ENCODE peak calls at places on chromosomes 16 and 17, in four cellular contexts. I is prostate gland, D is psoas muscle, A is GM23248. G is an unnamed sample.

GRCh38 chr16:83031524-83031923 is 404.8 kb downstream of the CDH13 start:
- DNase-seq in I (no peak), A (peak; percentile 13), D (no peak), G (no peak)

GRCh38 chr16:69057400-69058378 is 47.8 kb upstream of the HAS3 start:
- DNase-seq in D (peak; percentile 46), A (peak; percentile 94), I (peak; percentile 50), G (no peak)

GRCh38 chr17:63514974-63515373 is 8.2 kb upstream of the KCNH6 start:
- DNase-seq in A (no peak), D (no peak), I (no peak), G (no peak)

GRCh38 chr17:40555296-40556190 is 9.7 kb downstream of the CCR7 start:
- DNase-seq in A (no peak), I (no peak), D (no peak), G (peak; percentile 18)

GRCh38 chr16:66984902-66985311 is 3.5 kb upstream of the CES4A start:
- DNase-seq in I (no peak), A (no peak), D (no peak), G (no peak)

GRCh38 chr16:1225051-1225451 is at the start of gene TPSG1:
- DNase-seq in A (no peak), I (no peak), D (no peak), G (no peak)

GRCh38 chr17:11768981-11769380 is 170.7 kb downstream of the DNAH9 start:
- DNase-seq in D (no peak), I (no peak), A (no peak), G (no peak)

GRCh38 chr17:77180503-77181330 is 39.9 kb downstream of the SEC14L1 start:
- DNase-seq in A (no peak), I (no peak), D (no peak), G (no peak)

GRCh38 chr16:68889508-68890150 is 46.3 kb downstream of the TANGO6 start:
- DNase-seq in I (no peak), A (no peak), D (no peak), G (no peak)

GRCh38 chr17:51427259-51428255 is 167.2 kb downstream of the UTP18 start:
- DNase-seq in I (no peak), D (no peak), A (no peak), G (no peak)

GRCh38 chr16:67463691-67464090 is 17.3 kb downstream of the ATP6V0D1 start:
- DNase-seq in D (no peak), A (no peak), I (no peak), G (no peak)

GRCh38 chr16:1310832-1311200 is 1.4 kb downstream of the UBE2I start:
- DNase-seq in I (no peak), A (peak; percentile 65), D (no peak), G (no peak)

GRCh38 chr17:63568563-63568962 is 18.3 kb downstream of the DCAF7 start:
- DNase-seq in A (no peak), D (no peak), I (no peak), G (no peak)

GRCh38 chr16:25109643-25110042 is 1.9 kb upstream of the LCMT1 start:
- DNase-seq in D (peak; percentile 60), A (peak; percentile 96), I (no peak), G (no peak)

GRCh38 chr16:74623214-74623842 is 16.4 kb upstream of the GLG1 start:
- DNase-seq in A (peak; percentile 68), D (no peak), I (no peak), G (peak; percentile 12)

GRCh38 chr16:832652-833336 is 32.3 kb upstream of the GNG13 start:
- DNase-seq in I (no peak), D (no peak), A (no peak), G (peak; percentile 77)

GRCh38 chr17:32009262-32009542 is 2.0 kb downstream of the LRRC37B start:
- DNase-seq in I (no peak), A (no peak), D (no peak), G (no peak)

GRCh38 chr17:7840441-7840840 is 6.4 kb downstream of the KDM6B start:
- DNase-seq in D (no peak), A (no peak), I (no peak), G (no peak)
- H3K4me1 ChIP-seq in D (peaks cover 43% of the 10 kb centered on the region), A (peaks cover 20% of the 10 kb centered on the region), I (peaks cover 28% of the 10 kb centered on the region), G (peaks cover 50% of the 10 kb centered on the region)

GRCh38 chr17:81944858-81945257 is 2.2 kb downstream of the MYADML2 start:
- DNase-seq in D (no peak), I (no peak), A (no peak), G (no peak)

GRCh38 chr17:81941484-81942166 is 4.5 kb upstream of the PYCR1 start:
- DNase-seq in D (peak; percentile 74), I (no peak), A (no peak), G (no peak)

GRCh38 chr17:81940538-81941483 is 3.7 kb upstream of the PYCR1 start:
- DNase-seq in D (no peak), I (no peak), A (no peak), G (peak; percentile 80)

GRCh38 chr17:81939881-81940385 is 2.8 kb upstream of the PYCR1 start:
- DNase-seq in A (peak; percentile 75), I (no peak), D (peak; percentile 78), G (peak; percentile 77)

GRCh38 chr17:81942167-81942553 is 4.9 kb downstream of the MYADML2 start:
- DNase-seq in D (peak; percentile 10), I (no peak), A (no peak), G (no peak)
- H3K9me3 ChIP-seq in D (no peaks in the 10 kb centered on the region), I (no peaks in the 10 kb centered on the region), A (no peaks in the 10 kb centered on the region), G (no peaks in the 10 kb centered on the region)

GRCh38 chr17:29140631-29141483 is 39.3 kb downstream of the MYO18A start:
- DNase-seq in A (no peak), D (no peak), I (no peak), G (peak; percentile 56)
- H3K4me1 ChIP-seq in A (peaks cover 54% of the 10 kb centered on the region), D (peaks cover 68% of the 10 kb centered on the region), I (peaks cover 8% of the 10 kb centered on the region), G (peaks cover 46% of the 10 kb centered on the region)

DNA sequence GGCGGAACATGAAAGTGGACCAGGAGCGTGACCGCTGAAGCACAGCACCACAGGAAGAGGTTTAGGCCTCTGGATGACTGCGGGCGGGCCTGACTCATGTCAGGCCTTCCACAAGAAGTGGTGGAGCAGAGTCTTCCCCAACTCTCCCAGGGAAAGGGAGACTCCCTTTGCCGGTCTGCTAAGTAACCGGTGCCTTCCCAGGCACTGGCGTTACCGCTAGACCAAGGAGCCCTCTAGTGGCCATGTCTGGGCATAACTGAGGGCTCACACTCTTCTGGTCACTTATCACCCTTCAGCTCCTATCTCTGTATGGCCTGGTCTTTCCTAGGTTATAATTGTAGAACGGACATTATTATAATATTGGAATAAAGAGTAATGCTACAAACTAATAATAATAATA is 1931.9 kb downstream of the TP53TG3F start:
- DNase-seq in I (peak; percentile 64), D (peak; percentile 16), A (peak; percentile 55), G (peak; percentile 38)
- H3K9me3 ChIP-seq in I (no peaks in the 10 kb centered on the region), D (no peaks in the 10 kb centered on the region), A (no peaks in the 10 kb centered on the region), G (no peaks in the 10 kb centered on the region)

DNA sequence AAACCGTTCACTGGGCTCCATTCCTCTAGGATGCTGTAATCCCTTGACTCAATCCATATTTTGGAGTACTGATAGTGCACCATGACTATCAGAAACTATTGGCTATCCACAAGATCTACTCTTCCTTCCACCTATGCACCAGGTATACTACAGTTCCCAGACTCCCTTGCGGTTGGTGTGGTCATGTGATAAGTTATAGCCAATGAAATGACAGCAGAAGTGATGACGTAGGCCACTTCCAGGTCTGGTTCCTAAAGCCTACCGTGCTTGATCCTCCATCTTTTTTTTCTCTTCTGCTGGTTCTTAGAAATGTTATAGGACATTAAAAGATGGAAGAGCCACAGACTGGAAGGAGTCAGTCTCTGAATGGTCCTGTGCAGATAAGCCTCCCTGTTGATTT is 278.8 kb upstream of the C16orf82 start:
- DNase-seq in A (no peak), I (no peak), D (no peak), G (no peak)
- H3K4me1 ChIP-seq in A (no peaks in the 10 kb centered on the region), I (no peaks in the 10 kb centered on the region), D (no peaks in the 10 kb centered on the region), G (no peaks in the 10 kb centered on the region)

GRCh38 chr17:61452301-61453290 is at the start of gene TBX4:
- DNase-seq in D (no peak), I (no peak), A (no peak), G (no peak)
- H3K9me3 ChIP-seq in D (no peaks in the 10 kb centered on the region), I (no peaks in the 10 kb centered on the region), A (no peaks in the 10 kb centered on the region), G (no peaks in the 10 kb centered on the region)

GRCh38 chr17:68229619-68230018 is 18.2 kb upstream of the AMZ2 start:
- DNase-seq in I (no peak), D (no peak), A (no peak), G (no peak)
- H3K4me1 ChIP-seq in I (no peaks in the 10 kb centered on the region), D (no peaks in the 10 kb centered on the region), A (peaks cover 2% of the 10 kb centered on the region), G (no peaks in the 10 kb centered on the region)

G was measured in upper lobe of left lung.